ENCODE peak calls at places on chromosomes 6 and 20, in nine cellular contexts. X, C, N, T, Q, Z, W, G and Y are unnamed samples.

GRCh38 chr6:112087916-112088315 is 525 bp downstream of the FAM229B start:
- DNase-seq in C (no peak), G (no peak), Q (no peak), W (peak; percentile 11), N (no peak), Z (no peak), X (no peak), T (no peak), Y (no peak)

GRCh38 chr6:11705069-11705468 is 73.5 kb downstream of the ADTRP start:
- DNase-seq in X (no peak), W (no peak), G (no peak), Z (no peak), T (no peak), N (no peak), C (no peak), Q (no peak), Y (no peak)

GRCh38 chr6:75275067-75275466 is 9.5 kb downstream of the TMEM30A start:
- DNase-seq in W (peak; percentile 94), Z (no peak), Q (no peak), G (no peak), T (no peak), N (no peak), C (no peak), X (no peak), Y (no peak)

GRCh38 chr6:12280458-12280857 is 9.7 kb upstream of the EDN1 start:
- DNase-seq in T (no peak), Z (no peak), C (no peak), Q (no peak), X (no peak), G (no peak), W (peak; percentile 65), N (peak; percentile 26), Y (no peak)

GRCh38 chr6:43877463-43878126 is 107.6 kb downstream of the VEGFA start:
- DNase-seq in C (no peak), G (no peak), Z (no peak), N (no peak), T (no peak), W (no peak), Q (no peak), X (no peak), Y (no peak)

GRCh38 chr20:561437-562231 is 18.0 kb upstream of the CSNK2A1 start:
- DNase-seq in Z (no peak), X (peak; percentile 79), Q (peak; percentile 70), T (peak; percentile 80), C (no peak), W (peak; percentile 72), G (peak; percentile 78), N (peak; percentile 45), Y (peak; percentile 78)

GRCh38 chr20:50450961-50451752 is 59.0 kb upstream of the PTPN1 start:
- DNase-seq in W (peak; percentile 71), G (peak; percentile 61), Z (no peak), T (no peak), Q (no peak), C (no peak), N (peak; percentile 41), X (peak; percentile 63), Y (no peak)

GRCh38 chr6:162443101-162443500 is 284.5 kb downstream of the PRKN start:
- DNase-seq in N (no peak), T (no peak), G (no peak), Q (no peak), X (no peak), C (no peak), Z (no peak), W (no peak), Y (no peak)

DNA sequence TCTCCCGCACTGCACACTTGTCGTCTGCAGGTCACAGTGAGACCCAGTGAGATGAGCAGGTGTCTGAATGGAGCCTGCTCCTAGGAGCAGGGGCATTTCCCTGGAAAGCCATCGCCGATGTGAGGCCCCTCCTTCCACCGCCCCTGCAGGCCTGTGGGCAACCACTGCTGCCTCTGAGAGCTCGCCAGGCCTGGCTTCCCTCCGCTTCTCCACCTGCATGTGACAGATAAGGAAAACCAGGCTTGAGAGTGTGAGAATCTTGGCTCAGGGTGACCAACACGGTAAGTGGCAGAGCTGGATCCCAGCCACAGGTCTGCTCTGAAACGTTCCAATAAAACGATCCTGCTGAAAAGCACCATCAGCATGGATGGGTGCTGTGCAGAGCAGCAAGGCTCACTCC is 332.8 kb downstream of the CDH4 start:
- DNase-seq in Q (no peak), T (no peak), Z (no peak), X (peak; percentile 55), W (no peak), G (no peak), N (no peak), C (no peak), Y (no peak)
- TF ChIP-seq CTCF in Q (no peak), T (no peak), Z (no peak), X (no peak), W (no peak), G (no peak), N (no peak), C (no peak), Y (no peak)

GRCh38 chr6:32113386-32114352 is 4.5 kb upstream of the TNXB start:
- DNase-seq in Q (peak; percentile 62), Z (no peak), G (no peak), N (peak; percentile 86), T (no peak), C (peak; percentile 96), W (peak; percentile 99), X (no peak), Y (no peak)
- TF ChIP-seq CTCF in Q (no peak), Z (no peak), G (no peak), N (no peak), T (no peak), C (peak; percentile 69), W (peak; percentile 74), X (peak; percentile 69), Y (no peak)

GRCh38 chr20:12269579-12269978 is 351.9 kb downstream of the BTBD3 start:
- DNase-seq in W (no peak), T (no peak), G (no peak), Z (no peak), C (no peak), X (no peak), Q (no peak), N (no peak), Y (no peak)

GRCh38 chr20:12276011-12276673 is 358.4 kb downstream of the BTBD3 start:
- DNase-seq in Z (no peak), W (no peak), C (no peak), T (no peak), Q (no peak), X (no peak), G (no peak), N (no peak), Y (no peak)

GRCh38 chr20:12265662-12266061 is 348.0 kb downstream of the BTBD3 start:
- DNase-seq in Z (no peak), N (no peak), C (no peak), W (no peak), T (no peak), G (no peak), X (no peak), Q (no peak), Y (no peak)

GRCh38 chr20:12270863-12271262 is 353.2 kb downstream of the BTBD3 start:
- DNase-seq in Q (no peak), N (no peak), X (no peak), T (no peak), W (no peak), G (no peak), C (no peak), Z (no peak), Y (no peak)
- TF ChIP-seq CTCF in Q (no peak), N (no peak), X (no peak), T (no peak), W (no peak), G (no peak), C (no peak), Z (no peak), Y (no peak)

GRCh38 chr6:42268835-42269204 is 51.2 kb upstream of the MRPS10 start:
- DNase-seq in Q (no peak), C (no peak), Z (no peak), T (no peak), N (no peak), X (no peak), W (no peak), G (no peak), Y (no peak)

GRCh38 chr6:42269974-42270510 is 52.4 kb upstream of the MRPS10 start:
- DNase-seq in Q (no peak), Z (no peak), X (no peak), N (no peak), T (no peak), G (no peak), C (no peak), W (no peak), Y (no peak)

GRCh38 chr6:42271834-42272805 is 54.5 kb upstream of the MRPS10 start:
- DNase-seq in X (no peak), C (no peak), G (no peak), Z (no peak), T (no peak), N (no peak), Q (no peak), W (no peak), Y (no peak)

GRCh38 chr6:42268016-42268834 is 50.6 kb upstream of the MRPS10 start:
- DNase-seq in T (no peak), W (no peak), Q (no peak), X (no peak), G (no peak), N (no peak), C (no peak), Z (no peak), Y (no peak)

GRCh38 chr6:42269553-42269952 is 51.9 kb upstream of the MRPS10 start:
- DNase-seq in W (no peak), Q (no peak), X (no peak), T (no peak), N (no peak), G (peak; percentile 86), C (no peak), Z (no peak), Y (no peak)
- TF ChIP-seq CTCF in W (no peak), Q (no peak), X (no peak), T (no peak), N (no peak), G (no peak), C (no peak), Z (no peak), Y (no peak)

DNA sequence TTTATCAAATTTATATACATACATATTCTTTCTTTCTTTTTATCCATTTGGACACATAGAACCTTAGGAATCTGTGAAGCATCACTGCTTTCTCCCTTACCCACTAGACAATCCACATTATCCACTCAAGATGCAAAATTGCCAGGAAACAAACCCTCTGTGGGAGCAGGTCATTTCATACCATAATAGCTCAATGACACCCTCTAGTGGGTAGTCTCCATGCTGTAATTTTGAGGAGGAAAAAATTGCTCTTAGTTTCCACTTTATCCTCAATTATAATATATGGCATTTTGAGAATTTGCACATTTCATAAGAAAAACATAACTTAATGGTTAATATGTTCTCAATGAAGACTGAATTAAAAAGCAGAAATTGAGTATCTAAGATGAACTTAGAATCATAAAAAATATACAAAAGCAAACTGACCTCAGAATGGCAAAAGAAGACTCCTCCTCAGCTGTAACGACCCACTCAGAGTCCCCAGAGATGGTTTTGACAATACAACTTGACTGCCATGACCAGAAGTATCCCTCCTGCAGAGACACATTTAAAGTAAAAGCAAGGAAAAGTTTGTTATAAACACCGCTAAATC is 164.1 kb downstream of the FRK start:
- DNase-seq in Z (no peak), X (peak; percentile 49), N (no peak), W (peak; percentile 53), C (no peak), T (peak; percentile 24), Q (peak; percentile 38), G (peak; percentile 18), Y (no peak)
- TF ChIP-seq CTCF in Z (peak; percentile 33), X (peak; percentile 83), N (peak; percentile 53), W (peak; percentile 89), C (peak; percentile 42), T (peak; percentile 72), Q (peak; percentile 62), G (peak; percentile 77), Y (peak; percentile 80)